ENCODE peak calls at places on chromosomes 6 and 20, in four cellular contexts. K is A549, Y is body of pancreas, I is psoas muscle. A is an unnamed sample.
A peak's percentile ranks its signal among the peaks of the same experiment; 100 is the strongest.

GRCh38 chr20:58512808-58513552 is 2.2 kb downstream of the APCDD1L start:
- DNase-seq in K (no peak), Y (no peak), I (no peak), A (no peak)

GRCh38 chr6:55397986-55398385 is 70.7 kb downstream of the GFRAL start:
- DNase-seq in K (no peak), Y (no peak), I (no peak), A (no peak)

GRCh38 chr6:32692019-32692418 is 25.6 kb upstream of the HLA-DQB1 start:
- DNase-seq in K (no peak), Y (peak; percentile 46), I (no peak), A (peak; percentile 86)

GRCh38 chr6:56699066-56699654 is 56.5 kb upstream of the DST start:
- DNase-seq in K (no peak), Y (no peak), I (no peak), A (no peak)

GRCh38 chr6:121560476-121560875 is 125.0 kb downstream of the GJA1 start:
- DNase-seq in K (no peak), Y (no peak), I (no peak), A (no peak)

GRCh38 chr20:37986873-37987601 is 46.2 kb downstream of the TTI1 start:
- DNase-seq in K (no peak), Y (peak; percentile 76), I (peak; percentile 80), A (peak; percentile 63)

GRCh38 chr6:123380257-123380656 is 256.5 kb downstream of the TRDN start:
- DNase-seq in K (no peak), Y (no peak), I (no peak), A (peak; percentile 35)

GRCh38 chr6:109446072-109446471 is 5.5 kb downstream of the SMPD2 start:
- DNase-seq in K (no peak), Y (no peak), I (no peak), A (no peak)

GRCh38 chr20:47748851-47749250 is 36.4 kb downstream of the SULF2 start:
- DNase-seq in K (no peak), Y (no peak), I (no peak), A (no peak)

GRCh38 chr6:27375613-27376079 is 12.9 kb upstream of the ZNF391 start:
- DNase-seq in K (no peak), Y (no peak), I (no peak), A (no peak)

GRCh38 chr6:33191383-33192104 is 723 bp downstream of the COL11A2 start:
- DNase-seq in K (no peak), Y (peak; percentile 63), I (no peak), A (no peak)

GRCh38 chr6:1620504-1621327 is 11.0 kb downstream of the FOXC1 start:
- DNase-seq in K (no peak), Y (no peak), I (no peak), A (no peak)

GRCh38 chr6:150004101-150004782 is 21.1 kb downstream of the RAET1L start:
- DNase-seq in K (no peak), Y (no peak), I (no peak), A (no peak)

GRCh38 chr20:62922451-62922921 is 3.8 kb downstream of the DIDO1 start:
- DNase-seq in K (no peak), Y (no peak), I (no peak), A (peak; percentile 0)

GRCh38 chr20:8427419-8428065 is 295.5 kb downstream of the PLCB1 start:
- DNase-seq in K (no peak), Y (no peak), I (no peak), A (no peak)

GRCh38 chr20:270517-270916 is 13.0 kb downstream of the DEFB132 start:
- DNase-seq in K (no peak), Y (no peak), I (no peak), A (no peak)

GRCh38 chr6:165877192-165877591 is 214.2 kb upstream of the PDE10A start:
- DNase-seq in K (no peak), Y (no peak), I (no peak), A (no peak)

GRCh38 chr6:114171473-114171872 is 171.3 kb downstream of the HS3ST5 start:
- DNase-seq in K (no peak), Y (no peak), I (no peak), A (no peak)

GRCh38 chr6:95544517-95545225 is 32.7 kb upstream of the MANEA start:
- DNase-seq in K (no peak), Y (no peak), I (no peak), A (no peak)
- H3K27ac ChIP-seq in K (no peak overlapping the region), Y (no peak overlapping the region), I (no peak overlapping the region), A (no peak overlapping the region)

DNA sequence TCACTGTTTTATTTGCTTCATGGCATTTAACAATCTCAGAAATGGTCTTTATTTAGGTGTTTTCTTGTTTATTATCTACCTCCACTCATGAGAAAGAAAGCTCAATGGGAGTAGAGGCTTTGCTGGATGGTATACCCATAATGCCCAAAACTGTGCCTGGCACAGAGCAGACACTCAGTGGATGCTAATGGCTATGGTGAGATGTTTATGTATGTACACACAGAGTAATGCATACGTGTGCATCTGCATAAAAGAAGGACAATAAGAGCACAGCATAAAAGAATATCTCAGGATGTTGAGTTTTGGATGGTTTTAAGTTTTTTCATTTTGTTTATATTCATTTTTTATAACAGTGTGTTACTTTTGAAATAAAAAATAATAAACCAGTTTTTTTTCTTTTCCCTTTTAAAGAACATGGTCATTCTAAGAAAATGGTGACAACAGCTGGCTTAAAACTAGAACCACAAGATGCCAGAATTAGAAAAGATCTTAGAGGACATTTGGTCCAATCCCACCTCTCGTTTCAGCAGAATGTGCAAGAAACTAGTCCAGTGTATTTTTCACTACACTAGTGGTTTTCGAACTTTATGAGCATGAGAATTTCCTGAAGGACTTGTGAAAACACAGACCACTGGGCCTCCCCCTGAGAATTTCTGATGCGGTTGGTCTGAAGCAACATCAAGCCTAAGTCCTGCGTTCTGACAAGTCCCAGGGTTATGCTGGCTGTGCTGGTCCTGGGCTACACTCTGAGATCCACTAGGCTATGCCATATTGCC is 131.9 kb downstream of the FYN start:
- DNase-seq in K (no peak), Y (no peak), I (no peak), A (no peak)
- H3K4me3 ChIP-seq in K (no peak overlapping the region), Y (no peak overlapping the region), I (no peak overlapping the region), A (no peak overlapping the region)

GRCh38 chr20:46253391-46253790 is 54.9 kb downstream of the CDH22 start:
- DNase-seq in K (peak; percentile 67), Y (no peak), I (no peak), A (peak; percentile 77)
- TF ChIP-seq CTCF in K (peak; percentile 34), Y (no peak), I (peak; percentile 26), A (peak; percentile 77)

DNA sequence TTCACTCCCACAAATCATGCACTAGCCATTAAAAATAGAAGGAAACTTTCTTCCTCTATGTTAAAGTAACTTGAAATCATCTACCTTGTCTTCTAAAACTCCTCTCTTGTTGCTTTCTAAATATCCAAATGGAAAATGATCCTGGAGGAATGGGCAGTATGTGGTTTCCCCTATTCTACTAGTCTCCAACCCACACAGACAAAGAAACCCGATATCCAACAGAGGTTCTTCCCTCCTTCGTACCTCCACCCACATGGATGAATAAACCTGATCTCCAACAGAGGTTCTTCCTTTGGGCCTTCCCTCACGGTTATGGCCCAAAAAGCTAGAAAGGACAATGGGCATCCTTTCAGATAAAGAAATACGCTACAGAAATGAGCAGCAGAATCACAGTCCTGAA is 130.7 kb downstream of the GMPR start:
- DNase-seq in K (no peak), Y (no peak), I (no peak), A (no peak)
- H3K27ac ChIP-seq in K (no peak overlapping the region), Y (no peak overlapping the region), I (no peak overlapping the region), A (no peak overlapping the region)

GRCh38 chr6:138543648-138544047 is 44.4 kb upstream of the NHSL1 start:
- DNase-seq in K (no peak), Y (no peak), I (no peak), A (no peak)
- H3K4me3 ChIP-seq in K (no peak overlapping the region), Y (no peak overlapping the region), I (no peak overlapping the region), A (no peak overlapping the region)

GRCh38 chr6:148365037-148365436 is 22.4 kb downstream of the SASH1 start:
- DNase-seq in K (no peak), Y (no peak), I (no peak), A (no peak)

GRCh38 chr6:148364056-148364844 is 21.6 kb downstream of the SASH1 start:
- DNase-seq in K (no peak), Y (peak; percentile 42), I (no peak), A (no peak)

GRCh38 chr6:148370171-148370570 is 27.5 kb downstream of the SASH1 start:
- DNase-seq in K (no peak), Y (no peak), I (no peak), A (no peak)

DNA sequence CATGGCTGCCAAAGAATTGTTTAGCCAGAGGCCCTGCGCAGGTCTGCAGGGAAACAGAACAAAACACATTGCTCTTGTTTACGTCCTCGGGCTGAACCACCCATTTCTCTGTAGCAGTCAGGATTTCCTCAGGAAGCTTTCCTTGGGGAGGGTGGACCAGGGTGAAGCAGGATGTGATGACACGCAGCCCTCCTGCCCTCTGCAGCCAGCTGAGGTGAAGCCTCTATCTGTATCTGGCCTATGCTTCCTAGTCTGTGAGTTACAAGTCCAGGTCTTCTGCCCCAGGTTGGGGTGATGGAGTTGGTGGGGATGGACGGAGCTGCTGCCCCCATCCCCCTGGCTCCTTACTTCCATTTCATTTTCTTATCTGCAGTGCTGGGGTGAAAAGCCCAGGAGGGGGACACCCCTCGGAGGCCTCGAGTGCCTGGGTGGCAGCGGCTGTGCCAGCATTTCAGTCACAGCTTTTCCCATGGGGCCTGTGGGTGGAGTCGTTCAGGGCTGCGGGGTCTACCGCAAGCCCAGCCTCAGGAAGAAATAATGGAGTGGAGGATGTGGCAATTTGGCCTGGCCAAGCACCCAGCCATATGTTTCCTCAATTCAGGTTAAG is 24.9 kb downstream of the SASH1 start:
- DNase-seq in K (no peak), Y (peak; percentile 38), I (peak; percentile 51), A (no peak)
- TF ChIP-seq CTCF in K (no peak), Y (no peak), I (no peak), A (no peak)

GRCh38 chr20:57025666-57026065 is 240.8 kb downstream of the BMP7 start:
- DNase-seq in K (no peak), Y (no peak), I (no peak), A (no peak)

GRCh38 chr20:57024849-57025248 is 241.6 kb downstream of the BMP7 start:
- DNase-seq in K (no peak), Y (no peak), I (no peak), A (no peak)

GRCh38 chr20:57023997-57024396 is 242.4 kb downstream of the BMP7 start:
- DNase-seq in K (no peak), Y (no peak), I (no peak), A (no peak)

GRCh38 chr20:57023007-57023406 is 243.4 kb downstream of the BMP7 start:
- DNase-seq in K (no peak), Y (no peak), I (no peak), A (no peak)

DNA sequence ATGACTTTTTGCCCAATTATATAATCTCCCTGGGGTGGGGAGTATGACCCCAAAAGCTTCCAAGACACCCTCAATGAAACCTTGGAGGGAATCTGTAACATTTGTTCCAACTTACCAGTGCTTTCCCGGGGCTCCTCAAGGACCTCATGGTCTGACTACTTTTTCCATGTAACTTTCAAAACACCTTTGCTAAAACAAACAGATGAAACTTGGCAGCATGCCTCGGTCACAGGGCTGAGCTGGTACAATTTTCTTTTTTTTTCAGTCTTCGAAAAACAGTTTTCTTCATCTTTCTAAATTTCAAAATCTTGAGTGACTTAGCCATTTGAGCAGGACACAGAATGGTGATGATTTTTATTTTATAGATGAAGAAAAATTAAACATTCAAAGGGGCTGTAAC is 241.2 kb downstream of the BMP7 start:
- DNase-seq in K (no peak), Y (no peak), I (no peak), A (no peak)
- H3K27ac ChIP-seq in K (no peak overlapping the region), Y (no peak overlapping the region), I (no peak overlapping the region), A (no peak overlapping the region)

GRCh38 chr6:132587462-132587861 is 2.1 kb downstream of the TAAR5 start:
- DNase-seq in K (no peak), Y (no peak), I (no peak), A (no peak)
- H3K4me3 ChIP-seq in K (no peak overlapping the region), Y (no peak overlapping the region), I (no peak overlapping the region), A (no peak overlapping the region)